ENCODE peak calls at places on chromosomes 11 and 22, in five cellular contexts. E is nephron progenitor cell, H is T-helper 2 cell, J is iPS-NIHi11, Y is WTC11. B is an unnamed sample.

GRCh38 chr11:117583063-117583801 is 213.8 kb downstream of the DSCAML1 start:
- DNase-seq in E (peak; percentile 73), Y (no peak), H (no peak), J (peak; percentile 45), B (peak; percentile 72)

GRCh38 chr11:17401841-17402240 is 13.4 kb upstream of the KCNJ11 start:
- DNase-seq in H (no peak), J (no peak), E (no peak), Y (no peak), B (no peak)

GRCh38 chr11:69964247-69964643 is 113.9 kb upstream of the ANO1 start:
- DNase-seq in E (no peak), J (no peak), H (no peak), Y (no peak), B (no peak)

GRCh38 chr22:22995166-22995565 is 75.2 kb upstream of the GNAZ start:
- DNase-seq in Y (no peak), E (no peak), H (no peak), J (no peak), B (no peak)

GRCh38 chr11:2362414-2362813 is 14.7 kb upstream of the CD81 start:
- DNase-seq in E (no peak), J (no peak), Y (no peak), H (no peak), B (no peak)

GRCh38 chr11:75554258-75555022 is 7.6 kb upstream of the SERPINH1 start:
- DNase-seq in E (peak; percentile 63), J (peak; percentile 81), H (no peak), Y (peak; percentile 89), B (peak; percentile 96)

GRCh38 chr22:48894804-48895250 is 932.8 kb downstream of the BRD1 start:
- DNase-seq in J (no peak), Y (no peak), H (no peak), E (no peak), B (peak; percentile 29)

GRCh38 chr11:21229224-21229623 is 559.8 kb downstream of the NELL1 start:
- DNase-seq in Y (no peak), H (no peak), E (no peak), J (no peak), B (no peak)

GRCh38 chr11:113311536-113311935 is 2.8 kb upstream of the TTC12 start:
- DNase-seq in E (no peak), J (no peak), Y (no peak), H (no peak), B (no peak)

GRCh38 chr11:105142167-105142566 is 2.6 kb upstream of the CARD18 start:
- DNase-seq in H (no peak), J (no peak), Y (no peak), E (no peak), B (no peak)

GRCh38 chr22:38843201-38843715 is 570 bp downstream of the NPTXR start:
- DNase-seq in Y (peak; percentile 60), H (peak; percentile 29), E (peak; percentile 76), J (peak; percentile 89), B (peak; percentile 91)

GRCh38 chr11:111308140-111308539 is 9.8 kb downstream of the POU2AF3 start:
- DNase-seq in Y (no peak), H (no peak), E (no peak), J (no peak), B (no peak)

GRCh38 chr11:36622431-36623136 is 24.5 kb upstream of the RAG2 start:
- DNase-seq in J (no peak), H (no peak), E (no peak), Y (no peak), B (no peak)

GRCh38 chr11:122727101-122727929 is 71.8 kb downstream of the UBASH3B start:
- DNase-seq in Y (no peak), J (no peak), H (no peak), E (no peak), B (no peak)

GRCh38 chr11:128130052-128130451 is 457.3 kb downstream of the ETS1 start:
- DNase-seq in Y (no peak), H (no peak), J (no peak), E (no peak), B (no peak)

GRCh38 chr11:120354779-120355178 is 18.6 kb downstream of the ARHGEF12 start:
- DNase-seq in J (no peak), H (no peak), E (no peak), Y (no peak), B (no peak)

GRCh38 chr11:71298761-71299181 is 46.4 kb upstream of the SHANK2 start:
- DNase-seq in H (no peak), J (no peak), E (no peak), Y (no peak), B (no peak)

GRCh38 chr11:124517314-124517713 is 26.1 kb downstream of the OR8B12 start:
- DNase-seq in Y (no peak), E (no peak), H (no peak), J (no peak), B (no peak)

B was measured in H7.